ENCODE peak calls at places on chromosome 15, in seven cellular contexts. One of them, this sample, is unnamed.

GRCh38 chr15:94403246-94403824 is 172.0 kb downstream of the MCTP2 start:
- DNase-seq in H54: no peak
- DNase-seq in CD8-positive, alpha-beta T cell: no peak
- DNase-seq in stimulated activated CD4-positive, alpha-beta T cell treated with anti-CD3 and anti-CD28 coated beads, Interleukin-4, amount 100 ng/mL, for 48 hours: no peak
- DNase-seq in naive thymus-derived CD8-positive, alpha-beta T cell: no peak
- DNase-seq in T1000: no peak
- DNase-seq in mesothelial cell of epicardium: no peak
- DNase-seq in this sample: no peak

GRCh38 chr15:74220475-74221248 is 15.5 kb upstream of the CCDC33 start:
- DNase-seq in H54: no peak
- DNase-seq in CD8-positive, alpha-beta T cell: no peak
- DNase-seq in stimulated activated CD4-positive, alpha-beta T cell treated with anti-CD3 and anti-CD28 coated beads, Interleukin-4, amount 100 ng/mL, for 48 hours: no peak
- DNase-seq in naive thymus-derived CD8-positive, alpha-beta T cell: no peak
- DNase-seq in T1000: no peak
- DNase-seq in mesothelial cell of epicardium: no peak
- DNase-seq in this sample: no peak

GRCh38 chr15:81281925-81282895 is 41.7 kb downstream of the STARD5 start:
- DNase-seq in H54: no peak
- DNase-seq in CD8-positive, alpha-beta T cell: no peak
- DNase-seq in stimulated activated CD4-positive, alpha-beta T cell treated with anti-CD3 and anti-CD28 coated beads, Interleukin-4, amount 100 ng/mL, for 48 hours: no peak
- DNase-seq in naive thymus-derived CD8-positive, alpha-beta T cell: no peak
- DNase-seq in T1000: no peak
- DNase-seq in mesothelial cell of epicardium: no peak
- DNase-seq in this sample: no peak

GRCh38 chr15:66390670-66391069 is 4.0 kb downstream of the MAP2K1 start:
- DNase-seq in H54: no peak
- DNase-seq in CD8-positive, alpha-beta T cell: no peak
- DNase-seq in stimulated activated CD4-positive, alpha-beta T cell treated with anti-CD3 and anti-CD28 coated beads, Interleukin-4, amount 100 ng/mL, for 48 hours: no peak
- DNase-seq in naive thymus-derived CD8-positive, alpha-beta T cell: no peak
- DNase-seq in T1000: no peak
- DNase-seq in mesothelial cell of epicardium: no peak
- DNase-seq in this sample: no peak

GRCh38 chr15:83320831-83321230 is 36.4 kb upstream of the BNC1 start:
- DNase-seq in H54: no peak
- DNase-seq in CD8-positive, alpha-beta T cell: no peak
- DNase-seq in stimulated activated CD4-positive, alpha-beta T cell treated with anti-CD3 and anti-CD28 coated beads, Interleukin-4, amount 100 ng/mL, for 48 hours: no peak
- DNase-seq in naive thymus-derived CD8-positive, alpha-beta T cell: no peak
- DNase-seq in T1000: no peak
- DNase-seq in mesothelial cell of epicardium: no peak
- DNase-seq in this sample: no peak

GRCh38 chr15:61198722-61199121 is 30.4 kb downstream of the RORA start:
- DNase-seq in H54: no peak
- DNase-seq in CD8-positive, alpha-beta T cell: no peak
- DNase-seq in stimulated activated CD4-positive, alpha-beta T cell treated with anti-CD3 and anti-CD28 coated beads, Interleukin-4, amount 100 ng/mL, for 48 hours: no peak
- DNase-seq in naive thymus-derived CD8-positive, alpha-beta T cell: no peak
- DNase-seq in T1000: no peak
- DNase-seq in mesothelial cell of epicardium: no peak
- DNase-seq in this sample: no peak

GRCh38 chr15:39898317-39898716 is 21.7 kb downstream of the GPR176 start:
- DNase-seq in H54: no peak
- DNase-seq in CD8-positive, alpha-beta T cell: no peak
- DNase-seq in stimulated activated CD4-positive, alpha-beta T cell treated with anti-CD3 and anti-CD28 coated beads, Interleukin-4, amount 100 ng/mL, for 48 hours: no peak
- DNase-seq in naive thymus-derived CD8-positive, alpha-beta T cell: no peak
- DNase-seq in T1000: no peak
- DNase-seq in mesothelial cell of epicardium: no peak
- DNase-seq in this sample: no peak

GRCh38 chr15:78212008-78212407 is 22.4 kb downstream of the ACSBG1 start:
- DNase-seq in H54: no peak
- DNase-seq in CD8-positive, alpha-beta T cell: no peak
- DNase-seq in stimulated activated CD4-positive, alpha-beta T cell treated with anti-CD3 and anti-CD28 coated beads, Interleukin-4, amount 100 ng/mL, for 48 hours: no peak
- DNase-seq in naive thymus-derived CD8-positive, alpha-beta T cell: no peak
- DNase-seq in T1000: no peak
- DNase-seq in mesothelial cell of epicardium: no peak
- DNase-seq in this sample: no peak

GRCh38 chr15:80932989-80933388 is 56.6 kb downstream of the MESD start:
- DNase-seq in H54: no peak
- DNase-seq in CD8-positive, alpha-beta T cell: no peak
- DNase-seq in stimulated activated CD4-positive, alpha-beta T cell treated with anti-CD3 and anti-CD28 coated beads, Interleukin-4, amount 100 ng/mL, for 48 hours: no peak
- DNase-seq in naive thymus-derived CD8-positive, alpha-beta T cell: no peak
- DNase-seq in T1000: no peak
- DNase-seq in mesothelial cell of epicardium: no peak
- DNase-seq in this sample: no peak

GRCh38 chr15:32774022-32774421 is 56.2 kb downstream of the GREM1 start:
- DNase-seq in H54: peak
- DNase-seq in CD8-positive, alpha-beta T cell: no peak
- DNase-seq in stimulated activated CD4-positive, alpha-beta T cell treated with anti-CD3 and anti-CD28 coated beads, Interleukin-4, amount 100 ng/mL, for 48 hours: no peak
- DNase-seq in naive thymus-derived CD8-positive, alpha-beta T cell: no peak
- DNase-seq in T1000: peak
- DNase-seq in mesothelial cell of epicardium: no peak
- DNase-seq in this sample: no peak

This sample was measured in immature natural killer cell.